ENCODE peak calls at places on chromosomes 12 and 14, in ten cellular contexts. H is SK-N-SH; S is neuronal stem cell; V is esophagus squamous epithelium; G is SJCRH30; F is transverse colon; W is PC-9; L is CD4-positive, alpha-beta memory T cell; D is RWPE1; Q is GM23338. T is an unnamed sample.

GRCh38 chr14:103519043-103519836 is 3.4 kb downstream of the CKB start:
- DNase-seq in H (peak), S (no peak), V (no peak), G (no peak), F (no peak), W (no peak), L (no peak), D (peak), Q (no peak), T (no peak)

GRCh38 chr12:96908170-96908675 is 1.2 kb downstream of the NEDD1 start:
- DNase-seq in H (no peak), S (peak), V (no peak), G (no peak), F (no peak), W (no peak), L (peak), D (no peak), Q (no peak), T (no peak)

GRCh38 chr14:78997811-78998210 is 827.6 kb downstream of the NRXN3 start:
- DNase-seq in H (peak), S (no peak), V (no peak), G (no peak), F (peak), W (no peak), L (no peak), D (no peak), Q (no peak), T (no peak)

GRCh38 chr12:77847060-77847541 is 16.4 kb downstream of the NAV3 start:
- DNase-seq in H (no peak), S (no peak), V (no peak), G (peak), F (no peak), W (no peak), L (no peak), D (peak), Q (no peak), T (peak)

GRCh38 chr14:93317200-93317599 is 15.6 kb downstream of the BTBD7 start:
- DNase-seq in H (no peak), S (no peak), V (no peak), G (no peak), F (peak), W (no peak), L (no peak), D (no peak), Q (no peak), T (no peak)

GRCh38 chr12:82994117-82994516 is 307.4 kb downstream of the TMTC2 start:
- DNase-seq in H (no peak), S (no peak), V (no peak), G (no peak), F (no peak), W (no peak), L (no peak), D (no peak), Q (no peak), T (no peak)

GRCh38 chr14:63988579-63988978 is 135.8 kb downstream of the SYNE2 start:
- DNase-seq in H (no peak), S (no peak), V (no peak), G (no peak), F (no peak), W (no peak), L (no peak), D (no peak), Q (no peak), T (no peak)

GRCh38 chr12:29693962-29694361 is 89.8 kb downstream of the TMTC1 start:
- DNase-seq in H (no peak), S (no peak), V (no peak), G (no peak), F (no peak), W (no peak), L (no peak), D (no peak), Q (no peak), T (no peak)

GRCh38 chr12:67019070-67019469 is 250.1 kb upstream of the CAND1 start:
- DNase-seq in H (no peak), S (no peak), V (no peak), G (no peak), F (no peak), W (no peak), L (no peak), D (no peak), Q (no peak), T (no peak)

GRCh38 chr14:73884438-73885190 is 2.0 kb upstream of the ZNF410 start:
- DNase-seq in H (no peak), S (no peak), V (no peak), G (no peak), F (no peak), W (no peak), L (no peak), D (no peak), Q (no peak), T (no peak)

GRCh38 chr14:100590726-100591452 is 3.7 kb upstream of the BEGAIN start:
- DNase-seq in H (peak), S (no peak), V (no peak), G (no peak), F (peak), W (no peak), L (no peak), D (no peak), Q (no peak), T (no peak)

GRCh38 chr12:116434155-116435065 is 124.8 kb upstream of the MAP1LC3B2 start:
- DNase-seq in H (peak), S (no peak), V (no peak), G (peak), F (peak), W (peak), L (no peak), D (peak), Q (peak), T (peak)

GRCh38 chr14:35534130-35534883 is at the start of gene INSM2:
- DNase-seq in H (no peak), S (peak), V (no peak), G (no peak), F (no peak), W (no peak), L (no peak), D (no peak), Q (peak), T (no peak)

GRCh38 chr14:104738375-104739019 is 14.4 kb upstream of the SIVA1 start:
- DNase-seq in H (peak), S (no peak), V (no peak), G (no peak), F (no peak), W (no peak), L (no peak), D (no peak), Q (no peak), T (no peak)

GRCh38 chr12:98013560-98013959 is 501.8 kb upstream of the TMPO start:
- DNase-seq in H (no peak), S (no peak), V (no peak), G (no peak), F (no peak), W (no peak), L (no peak), D (no peak), Q (no peak), T (no peak)

GRCh38 chr12:5088586-5089264 is 45.0 kb downstream of the KCNA5 start:
- DNase-seq in H (peak), S (no peak), V (no peak), G (peak), F (no peak), W (peak), L (no peak), D (no peak), Q (no peak), T (no peak)

GRCh38 chr14:96904201-96904600 is 107.0 kb downstream of the VRK1 start:
- DNase-seq in H (no peak), S (no peak), V (no peak), G (no peak), F (no peak), W (peak), L (no peak), D (peak), Q (no peak), T (no peak)

GRCh38 chr12:13181375-13182070 is 15.0 kb upstream of the EMP1 start:
- DNase-seq in H (no peak), S (no peak), V (no peak), G (peak), F (no peak), W (no peak), L (no peak), D (no peak), Q (no peak), T (no peak)

GRCh38 chr12:68263366-68263765 is 10.0 kb upstream of the IL22 start:
- DNase-seq in H (no peak), S (no peak), V (no peak), G (no peak), F (no peak), W (no peak), L (no peak), D (no peak), Q (no peak), T (no peak)
- H3K27ac ChIP-seq in H (peak), S (no peak), V (no peak), G (no peak), F (no peak), W (no peak), L (no peak), D (no peak), Q (no peak), T (no peak)

DNA sequence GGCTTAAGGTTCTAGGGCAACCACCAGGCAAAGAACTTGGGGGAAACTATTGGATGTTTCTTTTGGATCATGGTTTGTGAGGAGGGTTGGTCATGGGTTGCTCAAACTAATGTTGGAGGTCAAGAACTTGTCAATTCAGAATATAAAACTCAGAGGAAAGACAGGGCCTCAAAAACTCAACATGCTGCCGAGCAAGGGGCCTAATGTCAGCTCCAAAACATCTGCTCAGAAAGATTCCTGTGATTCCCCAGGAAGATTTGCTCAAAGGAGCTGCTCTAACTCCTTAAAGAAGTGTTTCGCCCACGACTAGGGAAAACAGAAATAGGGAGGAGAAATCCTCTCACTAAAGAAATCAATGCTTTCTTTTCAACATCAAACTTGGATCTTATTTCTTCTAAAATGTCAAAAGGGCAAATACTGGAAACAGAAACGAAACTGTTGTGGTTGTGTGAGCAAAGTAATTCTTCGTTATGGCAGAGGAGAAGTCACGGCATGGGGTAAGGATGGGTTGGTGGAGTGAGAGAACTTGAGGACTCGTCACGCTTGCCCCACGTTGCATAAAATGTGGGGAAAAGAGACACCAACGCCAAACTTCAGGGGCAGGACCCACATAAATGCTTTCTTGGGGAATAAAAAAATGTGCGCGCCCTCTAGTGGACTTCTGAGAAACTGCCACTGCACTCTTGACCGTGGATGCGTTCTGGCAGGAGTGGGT is 3.8 kb upstream of the IGF1 start:
- DNase-seq in H (peak), S (peak), V (no peak), G (peak), F (peak), W (no peak), L (peak), D (peak), Q (peak), T (no peak)
- H3K27ac ChIP-seq in H (no peak), S (no peak), V (peak), G (no peak), F (peak), W (no peak), L (no peak), D (no peak), Q (no peak), T (no peak)

GRCh38 chr12:40162022-40162421 is 56.1 kb upstream of the SLC2A13 start:
- DNase-seq in H (no peak), S (no peak), V (no peak), G (no peak), F (no peak), W (no peak), L (no peak), D (no peak), Q (no peak), T (no peak)

GRCh38 chr12:40168001-40168400 is 56.8 kb upstream of the LRRK2 start:
- DNase-seq in H (no peak), S (no peak), V (no peak), G (no peak), F (no peak), W (no peak), L (no peak), D (no peak), Q (no peak), T (no peak)

GRCh38 chr12:40158592-40159111 is 52.8 kb upstream of the SLC2A13 start:
- DNase-seq in H (no peak), S (no peak), V (no peak), G (no peak), F (peak), W (no peak), L (no peak), D (peak), Q (no peak), T (peak)

GRCh38 chr12:40168868-40169267 is 55.9 kb upstream of the LRRK2 start:
- DNase-seq in H (no peak), S (no peak), V (no peak), G (no peak), F (no peak), W (no peak), L (no peak), D (no peak), Q (no peak), T (no peak)

GRCh38 chr12:40164034-40164433 is 58.2 kb upstream of the SLC2A13 start:
- DNase-seq in H (no peak), S (no peak), V (no peak), G (no peak), F (no peak), W (no peak), L (no peak), D (no peak), Q (peak), T (peak)
- H3K27ac ChIP-seq in H (no peak), S (no peak), V (no peak), G (no peak), F (no peak), W (no peak), L (no peak), D (no peak), Q (no peak), T (no peak)

DNA sequence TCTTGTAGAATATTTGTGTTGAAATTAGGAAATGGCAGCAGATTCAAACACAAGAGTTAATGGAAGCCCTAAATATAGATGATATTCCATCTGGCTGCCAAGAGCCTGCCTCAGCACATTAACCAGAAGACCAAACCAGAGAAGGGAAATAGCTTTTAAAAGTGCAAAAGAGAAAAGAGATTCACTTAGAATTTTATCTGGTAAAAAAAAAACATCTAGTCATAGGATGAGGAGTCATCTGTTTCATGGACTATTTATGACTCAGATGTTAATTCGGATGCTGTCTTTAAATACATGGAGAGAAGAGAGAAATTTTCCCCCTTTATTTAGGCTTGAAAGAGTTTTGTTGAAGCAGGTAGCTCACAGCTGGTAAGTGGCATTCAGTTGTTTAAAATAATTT is 201.6 kb upstream of the NUDT4 start:
- DNase-seq in H (no peak), S (no peak), V (no peak), G (no peak), F (no peak), W (no peak), L (no peak), D (peak), Q (no peak), T (no peak)
- H3K27ac ChIP-seq in H (peak), S (no peak), V (peak), G (no peak), F (peak), W (no peak), L (no peak), D (no peak), Q (no peak), T (no peak)

GRCh38 chr14:90458536-90458935 is 61.7 kb downstream of the CALM1 start:
- DNase-seq in H (no peak), S (no peak), V (no peak), G (no peak), F (no peak), W (no peak), L (no peak), D (no peak), Q (no peak), T (peak)
- H3K27ac ChIP-seq in H (no peak), S (no peak), V (no peak), G (no peak), F (no peak), W (no peak), L (no peak), D (no peak), Q (no peak), T (no peak)

GRCh38 chr14:60713513-60713912 is 10.6 kb downstream of the SIX4 start:
- DNase-seq in H (no peak), S (no peak), V (no peak), G (no peak), F (no peak), W (no peak), L (no peak), D (no peak), Q (no peak), T (no peak)
- H3K27ac ChIP-seq in H (no peak), S (no peak), V (no peak), G (no peak), F (no peak), W (no peak), L (no peak), D (no peak), Q (no peak), T (no peak)

T was measured in foreskin keratinocyte.